ENCODE peak calls at places on chromosomes 7 and 10, in eight cellular contexts. One of them, this sample, is unnamed.

GRCh38 chr7:114818501-114818900 is 103.4 kb upstream of the MDFIC start:
- DNase-seq in IMR-90: peak
- DNase-seq in thyroid gland: no peak
- DNase-seq in A549: peak
- DNase-seq in lower leg skin: no peak
- DNase-seq in breast epithelium: no peak
- DNase-seq in body of pancreas: no peak
- DNase-seq in HCT116: peak
- DNase-seq in this sample: no peak

GRCh38 chr7:1919539-1920265 is 249.6 kb downstream of the ELFN1 start:
- DNase-seq in IMR-90: peak
- DNase-seq in thyroid gland: peak
- DNase-seq in A549: no peak
- DNase-seq in lower leg skin: peak
- DNase-seq in breast epithelium: no peak
- DNase-seq in body of pancreas: peak
- DNase-seq in HCT116: no peak
- DNase-seq in this sample: peak

GRCh38 chr10:63383141-63383540 is 82.6 kb downstream of the JMJD1C start:
- DNase-seq in IMR-90: peak
- DNase-seq in thyroid gland: no peak
- DNase-seq in A549: no peak
- DNase-seq in lower leg skin: no peak
- DNase-seq in breast epithelium: no peak
- DNase-seq in body of pancreas: no peak
- DNase-seq in HCT116: no peak
- DNase-seq in this sample: no peak

GRCh38 chr10:34969171-34969570 is 121.0 kb downstream of the CUL2 start:
- DNase-seq in IMR-90: no peak
- DNase-seq in thyroid gland: no peak
- DNase-seq in A549: no peak
- DNase-seq in lower leg skin: no peak
- DNase-seq in breast epithelium: no peak
- DNase-seq in body of pancreas: no peak
- DNase-seq in HCT116: no peak
- DNase-seq in this sample: no peak

GRCh38 chr10:87089746-87090145 is 4.9 kb downstream of the GLUD1 start:
- DNase-seq in IMR-90: no peak
- DNase-seq in thyroid gland: no peak
- DNase-seq in A549: no peak
- DNase-seq in lower leg skin: no peak
- DNase-seq in breast epithelium: no peak
- DNase-seq in body of pancreas: no peak
- DNase-seq in HCT116: no peak
- DNase-seq in this sample: no peak

GRCh38 chr7:154743211-154743610 is 259.7 kb downstream of the PAXIP1 start:
- DNase-seq in IMR-90: no peak
- DNase-seq in thyroid gland: no peak
- DNase-seq in A549: no peak
- DNase-seq in lower leg skin: no peak
- DNase-seq in breast epithelium: no peak
- DNase-seq in body of pancreas: no peak
- DNase-seq in HCT116: no peak
- DNase-seq in this sample: no peak

GRCh38 chr7:140533394-140533872 is 54.1 kb upstream of the MKRN1 start:
- DNase-seq in IMR-90: peak
- DNase-seq in thyroid gland: no peak
- DNase-seq in A549: no peak
- DNase-seq in lower leg skin: no peak
- DNase-seq in breast epithelium: no peak
- DNase-seq in body of pancreas: peak
- DNase-seq in HCT116: no peak
- DNase-seq in this sample: no peak

GRCh38 chr10:71659739-71660136 is 59.8 kb downstream of the C10orf105 start:
- DNase-seq in IMR-90: no peak
- DNase-seq in thyroid gland: no peak
- DNase-seq in A549: no peak
- DNase-seq in lower leg skin: no peak
- DNase-seq in breast epithelium: no peak
- DNase-seq in body of pancreas: no peak
- DNase-seq in HCT116: no peak
- DNase-seq in this sample: no peak

GRCh38 chr7:30736291-30736690 is 15.6 kb upstream of the INMT start:
- DNase-seq in IMR-90: no peak
- DNase-seq in thyroid gland: no peak
- DNase-seq in A549: no peak
- DNase-seq in lower leg skin: no peak
- DNase-seq in breast epithelium: no peak
- DNase-seq in body of pancreas: no peak
- DNase-seq in HCT116: no peak
- DNase-seq in this sample: no peak

GRCh38 chr10:48683893-48684292 is 780 bp upstream of the WDFY4 start:
- DNase-seq in IMR-90: no peak
- DNase-seq in thyroid gland: peak
- DNase-seq in A549: no peak
- DNase-seq in lower leg skin: no peak
- DNase-seq in breast epithelium: no peak
- DNase-seq in body of pancreas: no peak
- DNase-seq in HCT116: no peak
- DNase-seq in this sample: no peak

GRCh38 chr7:20737840-20738448 is 48.7 kb downstream of the SP8 start:
- DNase-seq in IMR-90: no peak
- DNase-seq in thyroid gland: no peak
- DNase-seq in A549: no peak
- DNase-seq in lower leg skin: no peak
- DNase-seq in breast epithelium: no peak
- DNase-seq in body of pancreas: no peak
- DNase-seq in HCT116: no peak
- DNase-seq in this sample: no peak

GRCh38 chr10:72291019-72291532 is 17.4 kb downstream of the DDIT4 start:
- DNase-seq in IMR-90: no peak
- DNase-seq in thyroid gland: no peak
- DNase-seq in A549: no peak
- DNase-seq in lower leg skin: no peak
- DNase-seq in breast epithelium: no peak
- DNase-seq in body of pancreas: no peak
- DNase-seq in HCT116: no peak
- DNase-seq in this sample: no peak

GRCh38 chr7:115754226-115754625 is 276.3 kb downstream of the TFEC start:
- DNase-seq in IMR-90: no peak
- DNase-seq in thyroid gland: no peak
- DNase-seq in A549: no peak
- DNase-seq in lower leg skin: no peak
- DNase-seq in breast epithelium: no peak
- DNase-seq in body of pancreas: no peak
- DNase-seq in HCT116: no peak
- DNase-seq in this sample: no peak

GRCh38 chr7:95276114-95276513 is 48.2 kb downstream of the PON1 start:
- DNase-seq in IMR-90: no peak
- DNase-seq in thyroid gland: no peak
- DNase-seq in A549: no peak
- DNase-seq in lower leg skin: no peak
- DNase-seq in breast epithelium: no peak
- DNase-seq in body of pancreas: no peak
- DNase-seq in HCT116: no peak
- DNase-seq in this sample: no peak

GRCh38 chr10:92014620-92015019 is 91.0 kb downstream of the BTAF1 start:
- DNase-seq in IMR-90: no peak
- DNase-seq in thyroid gland: no peak
- DNase-seq in A549: no peak
- DNase-seq in lower leg skin: no peak
- DNase-seq in breast epithelium: no peak
- DNase-seq in body of pancreas: no peak
- DNase-seq in HCT116: no peak
- DNase-seq in this sample: no peak

GRCh38 chr10:48608279-48608681 is 3.4 kb upstream of the ARHGAP22 start:
- DNase-seq in IMR-90: no peak
- DNase-seq in thyroid gland: peak
- DNase-seq in A549: peak
- DNase-seq in lower leg skin: no peak
- DNase-seq in breast epithelium: no peak
- DNase-seq in body of pancreas: peak
- DNase-seq in HCT116: peak
- DNase-seq in this sample: peak

GRCh38 chr7:80760292-80760691 is 121.8 kb downstream of the CD36 start:
- DNase-seq in IMR-90: no peak
- DNase-seq in thyroid gland: no peak
- DNase-seq in A549: no peak
- DNase-seq in lower leg skin: no peak
- DNase-seq in breast epithelium: no peak
- DNase-seq in body of pancreas: no peak
- DNase-seq in HCT116: no peak
- DNase-seq in this sample: no peak

GRCh38 chr10:14489522-14490177 is 158.9 kb upstream of the FRMD4A start:
- DNase-seq in IMR-90: no peak
- DNase-seq in thyroid gland: no peak
- DNase-seq in A549: no peak
- DNase-seq in lower leg skin: no peak
- DNase-seq in breast epithelium: no peak
- DNase-seq in body of pancreas: no peak
- DNase-seq in HCT116: no peak
- DNase-seq in this sample: no peak

GRCh38 chr10:52387744-52388143 is 73.7 kb downstream of the DKK1 start:
- DNase-seq in IMR-90: no peak
- DNase-seq in thyroid gland: no peak
- DNase-seq in A549: no peak
- DNase-seq in lower leg skin: no peak
- DNase-seq in breast epithelium: no peak
- DNase-seq in body of pancreas: no peak
- DNase-seq in HCT116: peak
- DNase-seq in this sample: no peak

GRCh38 chr7:72622532-72622931 is 205.5 kb downstream of the TYW1B start:
- DNase-seq in IMR-90: no peak
- DNase-seq in thyroid gland: no peak
- DNase-seq in A549: no peak
- DNase-seq in lower leg skin: no peak
- DNase-seq in breast epithelium: no peak
- DNase-seq in body of pancreas: no peak
- DNase-seq in HCT116: no peak
- DNase-seq in this sample: no peak

GRCh38 chr10:34049469-34049868 is 715.0 kb upstream of the NRP1 start:
- DNase-seq in IMR-90: peak
- DNase-seq in thyroid gland: no peak
- DNase-seq in A549: no peak
- DNase-seq in lower leg skin: no peak
- DNase-seq in breast epithelium: no peak
- DNase-seq in body of pancreas: no peak
- DNase-seq in HCT116: no peak
- DNase-seq in this sample: no peak

GRCh38 chr7:151833213-151833651 is 43.7 kb downstream of the PRKAG2 start:
- DNase-seq in IMR-90: no peak
- DNase-seq in thyroid gland: no peak
- DNase-seq in A549: no peak
- DNase-seq in lower leg skin: no peak
- DNase-seq in breast epithelium: no peak
- DNase-seq in body of pancreas: no peak
- DNase-seq in HCT116: no peak
- DNase-seq in this sample: no peak

GRCh38 chr10:93445097-93445960 is 36.8 kb downstream of the MYOF start:
- DNase-seq in IMR-90: peak
- DNase-seq in thyroid gland: peak
- DNase-seq in A549: peak
- DNase-seq in lower leg skin: peak
- DNase-seq in breast epithelium: peak
- DNase-seq in body of pancreas: peak
- DNase-seq in HCT116: peak
- DNase-seq in this sample: peak
- TF ChIP-seq POLR2A in IMR-90: peak
- TF ChIP-seq POLR2A in thyroid gland: peak
- TF ChIP-seq POLR2A in A549: peak
- TF ChIP-seq POLR2A in lower leg skin: no peak
- TF ChIP-seq POLR2A in breast epithelium: peak
- TF ChIP-seq POLR2A in body of pancreas: peak
- TF ChIP-seq POLR2A in HCT116: no peak
- TF ChIP-seq POLR2A in this sample: peak

GRCh38 chr7:99260395-99260794 is 12.2 kb upstream of the MYH16 start:
- DNase-seq in IMR-90: no peak
- DNase-seq in thyroid gland: no peak
- DNase-seq in A549: no peak
- DNase-seq in lower leg skin: no peak
- DNase-seq in breast epithelium: no peak
- DNase-seq in body of pancreas: no peak
- DNase-seq in HCT116: no peak
- DNase-seq in this sample: no peak
- TF ChIP-seq CTCF in IMR-90: no peak
- TF ChIP-seq CTCF in thyroid gland: no peak
- TF ChIP-seq CTCF in A549: no peak
- TF ChIP-seq CTCF in lower leg skin: no peak
- TF ChIP-seq CTCF in breast epithelium: no peak
- TF ChIP-seq CTCF in body of pancreas: no peak
- TF ChIP-seq CTCF in HCT116: no peak
- TF ChIP-seq CTCF in this sample: no peak

DNA sequence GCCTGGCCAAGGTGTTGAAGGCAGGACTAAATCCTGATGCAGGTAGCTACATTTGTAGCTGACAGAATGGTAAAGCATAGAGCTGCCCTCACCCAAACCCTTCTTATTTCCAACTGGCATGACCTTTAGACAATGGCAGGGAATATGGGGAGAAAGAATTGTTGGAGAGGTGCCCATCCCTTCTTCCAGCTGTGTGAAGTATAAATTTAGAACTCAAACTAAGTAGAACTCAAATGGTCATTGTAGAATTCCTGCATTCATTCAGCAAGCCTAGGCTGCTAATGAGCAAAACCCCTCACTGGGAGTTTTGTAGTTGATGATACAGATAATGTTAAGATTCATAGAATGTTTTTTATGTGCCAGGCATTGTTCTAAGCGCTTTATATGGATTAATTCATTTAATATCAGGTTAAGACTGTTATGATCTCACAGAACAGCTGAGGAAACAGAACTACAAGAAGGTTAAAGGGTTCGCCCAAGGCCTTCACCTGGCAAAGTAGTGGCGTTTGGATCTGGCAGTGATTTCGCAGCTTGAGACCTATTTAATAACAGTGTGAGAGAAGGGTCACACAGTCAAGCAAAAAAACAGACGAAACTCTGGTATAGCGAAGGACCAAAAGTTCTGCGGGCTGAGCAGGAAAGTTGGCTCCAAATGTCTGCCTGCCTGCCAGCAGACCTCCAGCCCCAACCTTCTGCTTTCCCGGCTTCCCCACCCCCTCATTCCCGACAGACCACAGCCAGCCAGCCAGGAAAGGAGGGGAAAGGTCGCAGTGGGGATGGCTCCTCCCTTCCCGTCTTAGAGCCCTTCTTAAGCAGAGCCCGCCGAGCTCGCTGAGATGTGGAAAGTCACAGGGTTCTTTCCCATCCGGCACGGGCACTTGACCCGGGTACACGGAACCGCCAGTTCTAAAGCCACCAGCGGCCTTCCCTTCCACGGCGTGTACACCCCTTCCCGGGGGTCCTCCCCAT is 1.6 kb upstream of the HILPDA start:
- DNase-seq in IMR-90: peak
- DNase-seq in thyroid gland: peak
- DNase-seq in A549: no peak
- DNase-seq in lower leg skin: peak
- DNase-seq in breast epithelium: peak
- DNase-seq in body of pancreas: peak
- DNase-seq in HCT116: no peak
- DNase-seq in this sample: peak
- TF ChIP-seq POLR2A in IMR-90: peak
- TF ChIP-seq POLR2A in thyroid gland: peak
- TF ChIP-seq POLR2A in A549: no peak
- TF ChIP-seq POLR2A in lower leg skin: no peak
- TF ChIP-seq POLR2A in breast epithelium: peak
- TF ChIP-seq POLR2A in body of pancreas: peak
- TF ChIP-seq POLR2A in HCT116: no peak
- TF ChIP-seq POLR2A in this sample: no peak

GRCh38 chr10:62380002-62380401 is 5.8 kb downstream of the ZNF365 start:
- DNase-seq in IMR-90: peak
- DNase-seq in thyroid gland: no peak
- DNase-seq in A549: peak
- DNase-seq in lower leg skin: no peak
- DNase-seq in breast epithelium: no peak
- DNase-seq in body of pancreas: no peak
- DNase-seq in HCT116: peak
- DNase-seq in this sample: no peak
- TF ChIP-seq CTCF in IMR-90: no peak
- TF ChIP-seq CTCF in thyroid gland: no peak
- TF ChIP-seq CTCF in A549: no peak
- TF ChIP-seq CTCF in lower leg skin: no peak
- TF ChIP-seq CTCF in breast epithelium: no peak
- TF ChIP-seq CTCF in body of pancreas: no peak
- TF ChIP-seq CTCF in HCT116: no peak
- TF ChIP-seq CTCF in this sample: no peak

This sample was measured in adrenal gland.